ENCODE peak calls at places on chromosome 10, in seven cellular contexts. Z is WTC11, G is HEK293T, B is HCT116, R is GM12878, D is HepG2, Y is K562. C is an unnamed sample.

GRCh38 chr10:22624289-22624738 is 90.1 kb downstream of the PIP4K2A start:
- DNase-seq in Z (no peak), G (no peak), B (no peak), R (no peak), D (peak), Y (no peak), C (no peak)

GRCh38 chr10:9656386-9656785 is 1361.3 kb upstream of the CELF2 start:
- DNase-seq in Z (no peak), G (no peak), B (no peak), R (no peak), D (no peak), Y (no peak), C (no peak)

GRCh38 chr10:90920986-90921643 is at the start of gene ANKRD1:
- DNase-seq in Z (no peak), G (peak), B (peak), R (no peak), D (peak), Y (peak), C (no peak)

GRCh38 chr10:49076319-49076718 is 39.0 kb downstream of the VSTM4 start:
- DNase-seq in Z (no peak), G (no peak), B (no peak), R (no peak), D (no peak), Y (no peak), C (no peak)

GRCh38 chr10:95406651-95407280 is 116.0 kb upstream of the PDLIM1 start:
- DNase-seq in Z (no peak), G (no peak), B (no peak), R (no peak), D (no peak), Y (peak), C (no peak)

GRCh38 chr10:124875596-124875995 is 66.3 kb upstream of the ZRANB1 start:
- DNase-seq in Z (no peak), G (no peak), B (peak), R (no peak), D (no peak), Y (no peak), C (no peak)

GRCh38 chr10:78348416-78349164 is 314.9 kb downstream of the RPS24 start:
- DNase-seq in Z (no peak), G (no peak), B (no peak), R (no peak), D (no peak), Y (no peak), C (no peak)

GRCh38 chr10:29430101-29430500 is 141.2 kb downstream of the LYZL1 start:
- DNase-seq in Z (no peak), G (no peak), B (no peak), R (no peak), D (no peak), Y (no peak), C (no peak)

GRCh38 chr10:11975795-11976194 is 66.8 kb downstream of the UPF2 start:
- DNase-seq in Z (no peak), G (no peak), B (no peak), R (no peak), D (no peak), Y (no peak), C (no peak)

GRCh38 chr10:49163741-49164140 is 24.4 kb downstream of the TMEM273 start:
- DNase-seq in Z (no peak), G (no peak), B (no peak), R (no peak), D (no peak), Y (no peak), C (no peak)

GRCh38 chr10:82256275-82256674 is 381.3 kb downstream of the NRG3 start:
- DNase-seq in Z (no peak), G (no peak), B (no peak), R (no peak), D (no peak), Y (no peak), C (no peak)
- TF ChIP-seq SP1 in Z (no peak), G (no peak), B (no peak), R (no peak), D (no peak), Y (no peak), C (no peak)

GRCh38 chr10:46285966-46286620 is 704 bp upstream of the ANTXRL start:
- DNase-seq in Z (no peak), G (no peak), B (no peak), R (no peak), D (no peak), Y (no peak), C (no peak)
- TF ChIP-seq SP1 in Z (no peak), G (no peak), B (no peak), R (no peak), D (no peak), Y (no peak), C (no peak)

GRCh38 chr10:70966848-70967553 is 78.6 kb upstream of the PCBD1 start:
- DNase-seq in Z (no peak), G (no peak), B (no peak), R (no peak), D (no peak), Y (no peak), C (no peak)

GRCh38 chr10:70969188-70969587 is 80.8 kb upstream of the PCBD1 start:
- DNase-seq in Z (no peak), G (no peak), B (no peak), R (no peak), D (no peak), Y (no peak), C (no peak)

GRCh38 chr10:70970830-70971229 is 82.5 kb upstream of the PCBD1 start:
- DNase-seq in Z (no peak), G (no peak), B (no peak), R (no peak), D (no peak), Y (no peak), C (no peak)

GRCh38 chr10:70965566-70965965 is 77.2 kb upstream of the PCBD1 start:
- DNase-seq in Z (no peak), G (no peak), B (no peak), R (no peak), D (no peak), Y (no peak), C (no peak)

DNA sequence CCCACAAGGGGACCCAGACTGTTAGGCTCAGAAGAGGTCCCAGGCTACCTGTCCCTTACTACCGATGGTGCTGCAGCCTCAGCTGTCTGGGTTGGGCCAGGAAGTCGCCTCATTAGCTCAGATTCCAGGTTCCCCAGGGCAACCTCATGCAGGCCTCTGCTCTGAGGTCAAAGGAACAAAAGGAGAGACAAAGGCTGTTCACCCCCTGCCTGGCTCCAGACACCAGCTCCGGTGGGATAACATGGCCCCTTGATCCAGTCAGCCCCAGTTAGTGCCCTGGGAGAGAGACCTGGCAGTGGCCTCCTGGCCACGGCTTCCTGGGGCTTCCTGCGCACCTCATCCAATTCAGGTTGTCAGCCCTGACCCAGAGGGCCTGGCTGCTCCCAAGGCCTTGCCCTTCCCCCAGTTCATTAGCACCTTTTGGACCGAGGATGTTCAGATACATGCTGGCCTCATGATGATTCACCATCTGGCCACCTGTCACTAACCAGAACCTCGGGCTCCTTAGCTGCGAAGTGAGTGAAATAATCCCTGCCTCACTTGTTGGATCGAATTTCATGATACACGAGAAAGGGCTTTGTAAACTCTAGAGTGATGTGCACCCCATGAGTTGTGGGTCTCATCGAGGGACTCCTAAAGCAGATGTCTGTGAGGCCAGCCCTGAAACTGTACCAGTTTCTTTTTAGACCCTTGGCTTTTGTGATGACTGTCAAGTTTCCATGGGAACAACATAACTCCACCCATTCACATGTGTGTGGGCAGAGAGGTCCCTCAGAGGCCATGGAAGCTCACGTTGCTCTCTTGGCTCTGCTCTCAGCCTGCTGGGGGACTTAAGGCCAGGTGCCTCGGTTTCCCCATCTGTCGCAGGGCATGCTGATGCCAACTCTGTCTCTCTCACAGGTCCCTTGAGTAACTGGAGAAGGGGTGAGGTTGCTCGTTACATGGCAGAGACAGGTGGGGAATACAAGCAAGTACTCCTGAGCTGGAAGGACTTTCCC is 79.5 kb upstream of the PCBD1 start:
- DNase-seq in Z (peak), G (no peak), B (no peak), R (no peak), D (no peak), Y (peak), C (no peak)
- TF ChIP-seq SP1 in Z (no peak), G (no peak), B (no peak), R (no peak), D (no peak), Y (no peak), C (no peak)

GRCh38 chr10:103745264-103746247 is 109.8 kb downstream of the SH3PXD2A start:
- DNase-seq in Z (no peak), G (no peak), B (peak), R (no peak), D (no peak), Y (no peak), C (no peak)

GRCh38 chr10:103739039-103739764 is 116.2 kb downstream of the SH3PXD2A start:
- DNase-seq in Z (no peak), G (no peak), B (no peak), R (no peak), D (no peak), Y (no peak), C (no peak)

GRCh38 chr10:103740683-103741082 is 114.7 kb downstream of the SH3PXD2A start:
- DNase-seq in Z (no peak), G (no peak), B (no peak), R (no peak), D (no peak), Y (no peak), C (no peak)

GRCh38 chr10:103746598-103746997 is 108.8 kb downstream of the SH3PXD2A start:
- DNase-seq in Z (no peak), G (no peak), B (no peak), R (no peak), D (no peak), Y (no peak), C (no peak)

GRCh38 chr10:103742779-103743178 is 112.6 kb downstream of the SH3PXD2A start:
- DNase-seq in Z (no peak), G (no peak), B (no peak), R (no peak), D (no peak), Y (no peak), C (no peak)
- TF ChIP-seq SP1 in Z (no peak), G (no peak), B (no peak), R (no peak), D (no peak), Y (no peak), C (no peak)

DNA sequence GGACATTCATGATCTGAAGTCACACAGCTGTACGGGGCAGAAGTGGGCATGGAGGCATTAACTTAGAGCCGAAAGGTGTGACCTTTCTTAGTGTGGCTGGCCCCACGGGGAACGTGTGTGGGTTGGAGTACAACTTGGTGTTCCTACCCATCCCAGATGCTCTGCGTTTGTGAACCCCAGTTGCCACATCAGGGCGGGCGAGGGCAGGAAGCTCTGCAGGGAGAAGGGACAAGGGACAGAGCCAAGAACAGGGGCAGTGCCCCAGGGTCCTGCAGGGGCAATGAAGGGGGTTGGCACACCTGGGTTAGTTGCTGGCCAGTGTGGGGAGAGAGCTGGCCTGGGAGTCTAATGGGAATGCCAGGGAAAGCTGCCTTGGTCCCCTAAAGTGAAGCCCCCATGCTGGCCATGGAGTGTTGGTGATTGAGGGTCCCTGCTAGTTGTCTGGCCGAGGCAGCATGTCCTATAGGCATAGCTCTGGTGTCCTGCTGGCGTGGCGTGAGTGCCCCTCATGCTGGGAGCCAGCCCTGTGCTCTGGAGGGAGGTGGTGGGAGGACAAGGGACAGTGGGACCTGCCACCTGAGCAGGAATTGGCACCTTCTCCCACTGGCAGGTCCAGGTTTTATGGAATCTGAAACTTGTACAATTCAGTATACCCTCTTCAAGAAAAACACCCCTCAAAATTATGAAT is 18.9 kb downstream of the HTRA1 start:
- DNase-seq in Z (no peak), G (no peak), B (no peak), R (no peak), D (no peak), Y (no peak), C (no peak)
- TF ChIP-seq SP1 in Z (no peak), G (no peak), B (no peak), R (no peak), D (no peak), Y (no peak), C (no peak)

GRCh38 chr10:110918269-110918632 is 729 bp downstream of the BBIP1 start:
- DNase-seq in Z (peak), G (peak), B (peak), R (peak), D (peak), Y (peak), C (peak)
- TF ChIP-seq SP1 in Z (no peak), G (no peak), B (no peak), R (no peak), D (no peak), Y (no peak), C (no peak)

DNA sequence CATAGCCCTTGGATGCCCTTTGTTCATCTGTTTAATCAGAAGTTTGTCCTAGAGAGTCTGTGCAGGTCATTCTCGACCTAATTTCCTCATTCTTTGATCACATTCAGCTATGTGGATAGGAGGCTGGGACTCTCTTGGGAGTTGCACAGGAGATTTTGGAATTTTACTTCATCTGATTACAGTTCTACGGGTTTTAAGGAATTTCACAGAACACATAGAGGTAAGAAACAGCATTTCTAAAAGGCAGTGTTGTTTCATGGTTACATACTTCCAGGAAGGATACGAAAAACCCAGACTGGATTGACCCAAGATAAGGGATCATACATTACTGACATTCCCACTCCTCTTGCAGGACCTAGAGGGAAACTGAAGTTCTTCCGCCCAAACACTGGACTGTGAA is 45.9 kb downstream of the GATA3 start:
- DNase-seq in Z (no peak), G (no peak), B (no peak), R (no peak), D (no peak), Y (no peak), C (no peak)
- TF ChIP-seq SP1 in Z (no peak), G (no peak), B (no peak), R (no peak), D (no peak), Y (no peak), C (no peak)

GRCh38 chr10:129055966-129056365 is 411.1 kb upstream of the MGMT start:
- DNase-seq in Z (no peak), G (no peak), B (no peak), R (no peak), D (no peak), Y (no peak), C (no peak)

GRCh38 chr10:129056734-129057689 is 410.0 kb upstream of the MGMT start:
- DNase-seq in Z (no peak), G (no peak), B (no peak), R (peak), D (no peak), Y (no peak), C (no peak)

GRCh38 chr10:129059977-129060376 is 407.1 kb upstream of the MGMT start:
- DNase-seq in Z (no peak), G (no peak), B (no peak), R (no peak), D (no peak), Y (no peak), C (no peak)

GRCh38 chr10:129058664-129059155 is 408.3 kb upstream of the MGMT start:
- DNase-seq in Z (no peak), G (no peak), B (no peak), R (no peak), D (no peak), Y (no peak), C (no peak)

GRCh38 chr10:129057856-129058663 is 409.0 kb upstream of the MGMT start:
- DNase-seq in Z (no peak), G (no peak), B (no peak), R (peak), D (no peak), Y (no peak), C (no peak)
- TF ChIP-seq SP1 in Z (no peak), G (no peak), B (no peak), R (no peak), D (no peak), Y (no peak), C (no peak)

GRCh38 chr10:132337019-132337418 is 5.0 kb downstream of the LRRC27 start:
- DNase-seq in Z (no peak), G (no peak), B (no peak), R (no peak), D (no peak), Y (no peak), C (no peak)
- TF ChIP-seq SP1 in Z (no peak), G (no peak), B (no peak), R (no peak), D (no peak), Y (no peak), C (no peak)